ENCODE peak calls at places on chromosomes 12 and 14, in seven cellular contexts. B is IMR-90, Z is neuronal stem cell, S is mesenchymal stem cell, O is mesendoderm, I is trophoblast cell, X is H1. Q is an unnamed sample.

GRCh38 chr12:109923481-109924245 is 23.6 kb downstream of the TCHP start:
- DNase-seq in X (no peak), S (no peak), I (no peak), Z (no peak), B (no peak), O (no peak), Q (no peak)

GRCh38 chr14:47555333-47555732 is 120.1 kb downstream of the MDGA2 start:
- DNase-seq in B (no peak), I (no peak), Z (no peak), O (no peak), S (peak; percentile 62), X (no peak), Q (no peak)

GRCh38 chr12:638948-639557 is 24.2 kb downstream of the NINJ2 start:
- DNase-seq in S (no peak), O (no peak), Z (no peak), I (no peak), B (no peak), X (no peak), Q (no peak)

GRCh38 chr12:43964022-43964421 is 128.1 kb downstream of the TMEM117 start:
- DNase-seq in B (no peak), I (no peak), X (no peak), O (peak; percentile 5), Z (no peak), S (no peak), Q (no peak)

GRCh38 chr12:27462851-27463250 is 16.3 kb downstream of the SMCO2 start:
- DNase-seq in I (no peak), O (no peak), Z (no peak), S (no peak), B (no peak), X (no peak), Q (no peak)

GRCh38 chr14:93549578-93549977 is 118.8 kb downstream of the UNC79 start:
- DNase-seq in S (no peak), O (no peak), X (no peak), Z (no peak), B (no peak), I (no peak), Q (no peak)

GRCh38 chr12:22395666-22396065 is 61.2 kb upstream of the ST8SIA1 start:
- DNase-seq in B (no peak), X (no peak), I (no peak), O (no peak), S (no peak), Z (no peak), Q (no peak)

GRCh38 chr12:42741771-42742510 is 152.4 kb upstream of the PRICKLE1 start:
- DNase-seq in O (peak; percentile 44), B (peak; percentile 84), Z (no peak), X (no peak), I (no peak), S (peak; percentile 80), Q (no peak)

GRCh38 chr12:132824053-132824452 is 4.6 kb downstream of the GOLGA3 start:
- DNase-seq in Z (no peak), S (no peak), X (no peak), I (no peak), B (peak; percentile 16), O (no peak), Q (no peak)

GRCh38 chr14:63051966-63052365 is 6.7 kb upstream of the KCNH5 start:
- DNase-seq in I (peak; percentile 51), B (no peak), S (no peak), O (no peak), X (no peak), Z (no peak), Q (no peak)

GRCh38 chr14:98931911-98932310 is 340.1 kb downstream of the BCL11B start:
- DNase-seq in Z (no peak), S (no peak), O (no peak), I (no peak), X (no peak), B (no peak), Q (no peak)

GRCh38 chr12:124913474-124914391 is 717 bp downstream of the UBC start:
- DNase-seq in O (peak; percentile 92), I (peak; percentile 82), Z (no peak), B (peak; percentile 68), S (no peak), X (peak; percentile 84), Q (peak; percentile 85)

GRCh38 chr12:49507139-49507538 is 31.7 kb upstream of the KCNH3 start:
- DNase-seq in X (no peak), Z (no peak), I (no peak), O (no peak), B (peak; percentile 96), S (peak; percentile 84), Q (no peak)

GRCh38 chr12:72273851-72274284 is 1.7 kb downstream of the TRHDE start:
- DNase-seq in I (no peak), S (peak; percentile 30), Z (no peak), O (peak; percentile 19), X (peak; percentile 54), B (no peak), Q (peak; percentile 45)

GRCh38 chr14:38135096-38135495 is 72.6 kb upstream of the SSTR1 start:
- DNase-seq in Z (no peak), O (no peak), X (no peak), B (no peak), I (no peak), S (no peak), Q (no peak)

GRCh38 chr14:89185919-89186849 is 230.8 kb downstream of the FOXN3 start:
- DNase-seq in X (no peak), I (peak; percentile 23), S (peak; percentile 75), Z (no peak), O (no peak), B (peak; percentile 88), Q (no peak)

GRCh38 chr14:75295061-75295461 is 16.4 kb downstream of the FOS start:
- DNase-seq in I (peak; percentile 71), S (peak; percentile 87), O (peak; percentile 86), X (peak; percentile 65), B (peak; percentile 78), Z (peak; percentile 54), Q (peak; percentile 65)

GRCh38 chr12:120453977-120454376 is 7.7 kb downstream of the GATC start:
- DNase-seq in S (peak; percentile 49), B (peak; percentile 19), X (no peak), Z (no peak), O (peak; percentile 51), I (no peak), Q (no peak)

GRCh38 chr14:98259881-98260280 is 1012.1 kb downstream of the BCL11B start:
- DNase-seq in O (no peak), Z (no peak), S (no peak), B (no peak), I (no peak), X (no peak), Q (no peak)

GRCh38 chr12:29225834-29226233 is 76.8 kb downstream of the FAR2 start:
- DNase-seq in X (no peak), O (no peak), Z (no peak), S (no peak), I (peak; percentile 36), B (no peak), Q (no peak)

GRCh38 chr14:33063521-33063920 is 124.8 kb downstream of the NPAS3 start:
- DNase-seq in O (no peak), B (no peak), Z (no peak), X (no peak), S (peak; percentile 28), I (no peak), Q (no peak)

GRCh38 chr12:97924122-97924521 is 461.5 kb downstream of the RMST start:
- DNase-seq in S (no peak), X (no peak), Z (no peak), O (peak; percentile 15), I (peak; percentile 1), B (no peak), Q (no peak)
- H4K8ac ChIP-seq in S (no peak overlapping the region), X (no peak overlapping the region), Z (no peak overlapping the region), O (no peak overlapping the region), I (no peak overlapping the region), B (no peak overlapping the region), Q (no peak overlapping the region)

DNA sequence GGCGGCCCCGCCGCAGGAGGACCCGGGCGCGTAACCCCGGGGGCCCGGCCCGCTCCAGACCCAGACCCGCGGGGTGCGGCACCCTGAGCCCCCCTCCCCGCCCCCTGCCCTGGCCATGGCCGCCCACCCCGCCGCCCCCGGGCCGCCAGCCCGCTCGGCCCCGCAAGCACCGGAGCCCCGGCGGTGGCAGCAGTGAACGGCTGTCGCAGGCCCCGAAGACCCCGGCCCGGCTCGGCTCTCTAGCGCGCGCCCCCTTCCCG is 221 bp downstream of the MARCHF9 start:
- DNase-seq in I (no peak), X (no peak), S (no peak), B (no peak), Z (no peak), O (no peak), Q (no peak)
- H3K9ac ChIP-seq in I (no peak overlapping the region), X (no peak overlapping the region), S (no peak overlapping the region), B (peak overlapping the region; percentile 42), Z (peak overlapping the region; percentile 87), O (no peak overlapping the region), Q (no peak overlapping the region)

GRCh38 chr14:35682802-35683201 is 126.3 kb downstream of the RALGAPA1 start:
- DNase-seq in S (no peak), X (no peak), I (no peak), O (no peak), Z (no peak), B (peak; percentile 53), Q (no peak)

DNA sequence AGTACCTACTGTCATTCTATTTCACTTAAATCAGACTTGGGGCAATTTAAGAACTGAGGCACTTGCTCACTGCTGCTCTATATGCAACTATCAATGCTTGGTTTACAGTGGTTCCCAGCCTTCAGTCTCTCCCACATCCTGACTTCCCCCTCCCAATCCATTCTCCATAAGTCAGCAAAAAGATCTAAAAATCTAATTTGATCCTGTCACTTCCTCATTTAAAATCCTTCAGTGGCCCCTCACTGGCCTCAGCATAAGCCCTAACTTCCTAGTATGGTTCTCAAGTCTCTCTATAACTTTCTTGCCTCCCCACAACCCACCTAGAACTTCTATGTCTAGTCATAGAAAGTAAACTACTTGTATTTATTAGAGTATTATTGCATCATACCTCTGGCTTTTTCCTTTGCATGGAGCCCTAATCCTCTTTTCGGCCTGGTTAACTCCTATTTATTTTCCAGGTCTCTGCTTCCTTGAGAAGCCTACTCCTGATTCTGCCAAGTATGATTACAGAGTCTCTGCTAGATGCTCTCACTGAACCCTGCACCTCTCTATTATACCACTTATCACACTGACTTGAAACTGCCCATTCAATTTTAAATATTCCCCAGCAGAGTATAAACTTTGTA is 130.6 kb downstream of the RALGAPA1 start:
- DNase-seq in I (no peak), X (no peak), S (no peak), O (no peak), B (no peak), Z (no peak), Q (no peak)
- H4K8ac ChIP-seq in I (no peak overlapping the region), X (no peak overlapping the region), S (no peak overlapping the region), O (no peak overlapping the region), B (no peak overlapping the region), Z (no peak overlapping the region), Q (no peak overlapping the region)

DNA sequence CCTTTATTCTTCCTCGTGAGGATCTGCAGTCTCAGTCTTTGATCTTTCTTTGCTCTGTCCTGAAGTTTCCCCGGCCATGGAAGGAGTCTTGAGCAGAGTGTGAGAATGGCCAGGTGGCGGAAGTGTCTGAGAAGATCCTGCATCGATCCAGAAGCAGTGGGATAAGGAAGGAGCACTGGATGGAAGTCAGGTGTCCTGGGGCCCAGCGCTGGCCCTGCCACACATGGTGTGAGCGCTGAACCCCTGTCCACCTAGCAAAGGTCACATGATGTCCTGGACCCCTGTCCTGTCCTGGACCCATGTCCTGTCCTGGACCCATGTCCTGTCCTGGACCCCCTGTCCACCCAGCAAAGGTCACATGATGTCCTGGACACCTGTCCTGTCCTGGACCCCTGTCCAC is 111.8 kb upstream of the MED13L start:
- DNase-seq in B (no peak), Z (no peak), S (no peak), O (no peak), X (no peak), I (no peak), Q (no peak)
- H3K9ac ChIP-seq in B (no peak overlapping the region), Z (peak overlapping the region; percentile 3), S (peak overlapping the region; percentile 50), O (no peak overlapping the region), X (no peak overlapping the region), I (no peak overlapping the region), Q (no peak overlapping the region)

GRCh38 chr12:96912261-96912660 is 5.2 kb downstream of the NEDD1 start:
- DNase-seq in S (no peak), O (no peak), X (no peak), B (no peak), I (no peak), Z (no peak), Q (no peak)
- H4K8ac ChIP-seq in S (no peak overlapping the region), O (no peak overlapping the region), X (no peak overlapping the region), B (no peak overlapping the region), I (no peak overlapping the region), Z (no peak overlapping the region), Q (no peak overlapping the region)